ENCODE peak calls at places on chromosome 18, in eight cellular contexts. C is Peyer's patch, Q is IMR-90, O is transverse colon, J is uterus, S is HCT116, Z is gastrocnemius medialis, A is K562. P is an unnamed sample.

GRCh38 chr18:62214790-62215189 is 27.7 kb downstream of the RELCH start:
- DNase-seq in C (no peak), Q (no peak), O (no peak), J (no peak), S (no peak), Z (no peak), A (no peak), P (no peak)

GRCh38 chr18:40012931-40013609 is 1942.0 kb upstream of the PIK3C3 start:
- DNase-seq in C (no peak), Q (no peak), O (no peak), J (no peak), S (no peak), Z (no peak), A (no peak), P (no peak)

GRCh38 chr18:44601447-44601846 is 79.2 kb upstream of the SETBP1 start:
- DNase-seq in C (no peak), Q (peak), O (no peak), J (no peak), S (no peak), Z (no peak), A (no peak), P (no peak)

GRCh38 chr18:56245856-56246575 is 392.4 kb downstream of the TXNL1 start:
- DNase-seq in C (no peak), Q (peak), O (no peak), J (no peak), S (no peak), Z (no peak), A (no peak), P (no peak)

GRCh38 chr18:63762518-63762917 is 12.7 kb upstream of the SERPINB7 start:
- DNase-seq in C (no peak), Q (peak), O (no peak), J (no peak), S (no peak), Z (no peak), A (no peak), P (no peak)

GRCh38 chr18:59484796-59485328 is 125.8 kb upstream of the LMAN1 start:
- DNase-seq in C (no peak), Q (peak), O (no peak), J (no peak), S (no peak), Z (no peak), A (no peak), P (no peak)

GRCh38 chr18:70271742-70272141 is 17.1 kb upstream of the SOCS6 start:
- DNase-seq in C (no peak), Q (no peak), O (no peak), J (no peak), S (no peak), Z (no peak), A (no peak), P (no peak)

GRCh38 chr18:69948919-69949537 is 1.4 kb upstream of the CD226 start:
- DNase-seq in C (peak), Q (peak), O (peak), J (no peak), S (no peak), Z (no peak), A (no peak), P (no peak)

GRCh38 chr18:63936156-63936931 is 12.8 kb upstream of the HMSD start:
- DNase-seq in C (peak), Q (peak), O (peak), J (peak), S (peak), Z (peak), A (peak), P (peak)

GRCh38 chr18:23551978-23552377 is 34.3 kb downstream of the NPC1 start:
- DNase-seq in C (no peak), Q (no peak), O (no peak), J (no peak), S (no peak), Z (no peak), A (no peak), P (no peak)

GRCh38 chr18:63155910-63156773 is 163.4 kb downstream of the BCL2 start:
- DNase-seq in C (no peak), Q (no peak), O (no peak), J (no peak), S (no peak), Z (peak), A (no peak), P (no peak)

GRCh38 chr18:11176416-11176815 is 27.0 kb upstream of the PIEZO2 start:
- DNase-seq in C (no peak), Q (peak), O (no peak), J (no peak), S (no peak), Z (no peak), A (no peak), P (peak)

GRCh38 chr18:42925036-42925435 is 190.4 kb downstream of the RIT2 start:
- DNase-seq in C (no peak), Q (no peak), O (no peak), J (no peak), S (no peak), Z (no peak), A (no peak), P (no peak)

GRCh38 chr18:12839526-12840196 is 44.4 kb downstream of the PTPN2 start:
- DNase-seq in C (no peak), Q (no peak), O (no peak), J (no peak), S (no peak), Z (no peak), A (no peak), P (no peak)

GRCh38 chr18:8005870-8006269 is 438.8 kb downstream of the PTPRM start:
- DNase-seq in C (no peak), Q (no peak), O (no peak), J (no peak), S (no peak), Z (no peak), A (no peak), P (no peak)

GRCh38 chr18:74896390-74896991 is 298.8 kb downstream of the ZNF407 start:
- DNase-seq in C (no peak), Q (peak), O (peak), J (no peak), S (peak), Z (peak), A (no peak), P (no peak)

GRCh38 chr18:23994361-23994902 is 20.1 kb upstream of the TTC39C start:
- DNase-seq in C (no peak), Q (peak), O (peak), J (peak), S (peak), Z (no peak), A (no peak), P (peak)

GRCh38 chr18:29501952-29502351 is 1325.0 kb upstream of the CDH2 start:
- DNase-seq in C (no peak), Q (peak), O (no peak), J (no peak), S (no peak), Z (no peak), A (no peak), P (no peak)

GRCh38 chr18:63339920-63340484 is 20.4 kb upstream of the BCL2 start:
- DNase-seq in C (no peak), Q (peak), O (no peak), J (no peak), S (peak), Z (no peak), A (no peak), P (no peak)

GRCh38 chr18:66317243-66318090 is 286.4 kb downstream of the CDH19 start:
- DNase-seq in C (no peak), Q (no peak), O (no peak), J (no peak), S (no peak), Z (no peak), A (no peak), P (no peak)

GRCh38 chr18:62571648-62572047 is 48.8 kb downstream of the ZCCHC2 start:
- DNase-seq in C (no peak), Q (no peak), O (no peak), J (no peak), S (no peak), Z (no peak), A (no peak), P (no peak)

GRCh38 chr18:10190564-10190963 is 263.9 kb upstream of the APCDD1 start:
- DNase-seq in C (no peak), Q (peak), O (no peak), J (no peak), S (no peak), Z (no peak), A (no peak), P (no peak)

GRCh38 chr18:49082714-49083688 is 132.2 kb upstream of the SMAD7 start:
- DNase-seq in C (no peak), Q (no peak), O (no peak), J (no peak), S (no peak), Z (no peak), A (no peak), P (no peak)

GRCh38 chr18:47863041-47863440 is 67.4 kb downstream of the SMAD2 start:
- DNase-seq in C (no peak), Q (no peak), O (no peak), J (no peak), S (no peak), Z (peak), A (no peak), P (no peak)

GRCh38 chr18:58847383-58848071 is 17.1 kb upstream of the ZNF532 start:
- DNase-seq in C (peak), Q (no peak), O (no peak), J (no peak), S (no peak), Z (no peak), A (no peak), P (no peak)

GRCh38 chr18:70491734-70492348 is 203.0 kb downstream of the SOCS6 start:
- DNase-seq in C (peak), Q (peak), O (peak), J (no peak), S (peak), Z (no peak), A (peak), P (peak)

GRCh38 chr18:199768-200167 is 41.4 kb downstream of the USP14 start:
- DNase-seq in C (no peak), Q (no peak), O (no peak), J (no peak), S (no peak), Z (no peak), A (no peak), P (no peak)

GRCh38 chr18:59067873-59068272 is 71.8 kb upstream of the SEC11C start:
- DNase-seq in C (peak), Q (peak), O (no peak), J (no peak), S (no peak), Z (no peak), A (peak), P (no peak)

GRCh38 chr18:55634545-55634944 is 46.6 kb upstream of the TCF4 start:
- DNase-seq in C (no peak), Q (peak), O (no peak), J (no peak), S (no peak), Z (no peak), A (no peak), P (no peak)

GRCh38 chr18:10851824-10852225 is 297.5 kb downstream of the PIEZO2 start:
- DNase-seq in C (no peak), Q (peak), O (no peak), J (no peak), S (peak), Z (no peak), A (peak), P (peak)

DNA sequence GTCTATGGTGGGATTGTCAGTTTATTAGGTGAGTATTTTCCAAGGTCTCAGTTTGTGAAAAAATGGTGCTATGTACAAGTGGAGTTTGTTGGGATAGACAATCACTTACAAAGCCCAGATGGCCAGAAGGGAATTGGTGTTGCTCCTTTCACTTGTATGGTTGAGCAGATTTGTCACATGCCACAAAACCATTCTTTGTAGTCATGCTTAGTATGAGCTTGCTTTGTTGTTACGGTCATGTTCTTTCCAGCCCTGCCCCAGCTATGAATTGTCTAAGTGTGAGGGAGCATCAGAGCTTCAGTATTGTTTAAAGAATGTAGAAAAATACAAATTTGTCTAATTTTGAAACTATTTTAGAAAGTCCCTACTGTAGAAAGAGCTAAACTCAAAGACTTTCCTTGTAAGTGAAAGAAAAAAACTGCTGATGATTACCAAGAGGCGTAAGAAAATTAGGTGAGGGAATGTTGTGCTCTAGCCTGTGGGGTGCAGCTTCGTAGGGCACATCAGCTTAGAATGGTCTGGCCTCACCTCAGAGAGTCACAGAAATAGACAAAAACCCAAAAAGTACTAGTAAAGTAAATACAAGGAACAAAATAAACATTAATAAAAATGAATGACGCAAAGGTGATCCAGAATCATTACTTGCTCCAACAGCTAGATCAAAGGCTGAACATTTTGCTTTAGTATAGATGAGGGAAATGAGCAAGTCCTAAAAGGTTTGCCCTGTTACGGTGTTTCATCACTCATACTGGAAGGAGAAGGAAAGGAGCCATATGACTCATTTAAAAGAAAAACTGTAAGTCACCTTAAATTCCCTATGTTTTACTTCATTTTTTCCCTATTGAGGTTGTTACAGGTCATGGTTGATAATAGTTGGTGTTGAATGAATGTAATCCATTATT is 9.2 kb downstream of the TGIF1 start:
- DNase-seq in C (no peak), Q (peak), O (no peak), J (no peak), S (no peak), Z (no peak), A (no peak), P (no peak)
- TF ChIP-seq POLR2A in C (no peak), Q (no peak), O (no peak), J (no peak), S (no peak), Z (no peak), A (peak), P (no peak)

DNA sequence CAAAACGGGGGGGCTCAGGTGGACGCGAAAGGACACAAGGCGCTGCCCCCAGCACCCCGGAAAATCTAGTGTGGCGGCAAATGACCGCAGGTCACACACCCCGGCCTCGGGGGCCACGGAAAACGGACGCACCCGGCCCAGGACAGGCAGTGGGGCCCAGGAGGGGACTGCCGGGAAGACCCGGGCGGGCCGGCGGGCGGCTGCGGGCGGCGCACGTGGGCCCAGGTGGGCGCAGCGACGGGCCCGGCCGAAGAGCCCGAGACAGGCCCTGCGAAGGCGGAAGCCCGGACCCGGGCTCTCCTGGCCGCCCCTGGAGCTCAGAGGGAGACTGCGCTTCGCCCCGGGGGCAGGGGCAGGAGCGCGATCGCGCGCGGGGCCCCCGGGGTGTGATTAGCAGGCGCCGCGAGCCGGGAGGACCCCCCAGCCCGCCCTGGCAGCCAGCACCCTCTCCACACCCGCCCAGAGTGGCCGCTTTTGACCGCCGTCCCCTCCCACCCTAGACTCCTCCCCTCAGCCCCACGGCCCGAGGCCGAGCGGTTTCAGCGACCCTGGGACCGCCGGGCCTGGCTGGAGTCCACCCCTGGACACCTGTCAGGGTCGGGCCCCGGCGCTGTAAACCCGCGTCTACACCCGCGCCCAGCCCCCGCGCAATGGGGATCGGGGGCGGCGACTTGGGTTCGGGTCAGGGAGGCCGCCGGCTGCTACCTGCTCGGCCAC is 773 bp downstream of the MBP start:
- DNase-seq in C (peak), Q (no peak), O (peak), J (peak), S (no peak), Z (peak), A (no peak), P (no peak)
- TF ChIP-seq POLR2A in C (peak), Q (no peak), O (peak), J (peak), S (no peak), Z (peak), A (no peak), P (no peak)

GRCh38 chr18:5237723-5238370 is 40.8 kb upstream of the AKAIN1 start:
- DNase-seq in C (peak), Q (peak), O (peak), J (peak), S (no peak), Z (peak), A (peak), P (no peak)
- TF ChIP-seq POLR2A in C (peak), Q (peak), O (peak), J (peak), S (no peak), Z (peak), A (peak), P (peak)

GRCh38 chr18:6616981-6617380 is 112.5 kb upstream of the ARHGAP28 start:
- DNase-seq in C (no peak), Q (peak), O (no peak), J (no peak), S (no peak), Z (no peak), A (no peak), P (no peak)
- TF ChIP-seq POLR2A in C (no peak), Q (no peak), O (no peak), J (no peak), S (no peak), Z (no peak), A (no peak), P (no peak)

GRCh38 chr18:28176933-28177827 is at the start of gene CDH2:
- DNase-seq in C (no peak), Q (peak), O (no peak), J (peak), S (no peak), Z (no peak), A (no peak), P (peak)
- TF ChIP-seq POLR2A in C (no peak), Q (peak), O (no peak), J (no peak), S (no peak), Z (no peak), A (no peak), P (peak)